ENCODE peak calls at places on chromosomes 1 and 21, in ten cellular contexts. I, B, V, S, T, P, Y, K, W and E are unnamed samples.

GRCh38 chr1:200153277-200154055 is 126.0 kb downstream of the NR5A2 start:
- DNase-seq in K (no peak), I (no peak), Y (no peak), B (no peak), S (no peak), P (no peak), W (no peak), V (no peak), T (no peak), E (no peak)

GRCh38 chr21:41426656-41427311 is 745 bp downstream of the MX1 start:
- DNase-seq in I (no peak), Y (no peak), B (no peak), K (no peak), T (no peak), S (no peak), W (no peak), V (no peak), P (peak), E (no peak)

GRCh38 chr1:76231320-76231719 is 156.8 kb downstream of the ST6GALNAC3 start:
- DNase-seq in V (no peak), W (no peak), K (no peak), I (no peak), P (no peak), Y (no peak), S (no peak), T (no peak), B (no peak), E (no peak)

GRCh38 chr1:97919568-97920261 is 1.1 kb downstream of the DPYD start:
- DNase-seq in I (no peak), B (peak), V (no peak), T (no peak), W (no peak), Y (no peak), S (no peak), P (no peak), K (no peak), E (no peak)

GRCh38 chr1:177209357-177209756 is 38.6 kb downstream of the BRINP2 start:
- DNase-seq in V (peak), I (peak), W (peak), T (peak), K (peak), S (no peak), B (no peak), P (no peak), Y (no peak), E (no peak)

GRCh38 chr21:38619865-38620513 is 121.7 kb upstream of the ERG start:
- DNase-seq in Y (no peak), I (no peak), T (no peak), K (no peak), W (no peak), B (no peak), V (no peak), P (no peak), S (no peak), E (no peak)

GRCh38 chr1:183023146-183023600 is at the start of gene LAMC1:
- DNase-seq in T (peak), W (peak), S (peak), I (peak), V (peak), K (no peak), P (peak), Y (peak), B (peak), E (peak)

GRCh38 chr1:9231648-9232332 is 2.8 kb upstream of the H6PD start:
- DNase-seq in K (no peak), P (no peak), I (no peak), W (no peak), T (no peak), Y (no peak), V (no peak), S (no peak), B (no peak), E (no peak)

GRCh38 chr1:24864409-24864808 is 65.7 kb downstream of the RUNX3 start:
- DNase-seq in W (no peak), V (no peak), I (no peak), S (no peak), T (no peak), Y (no peak), B (peak), K (no peak), P (no peak), E (no peak)

GRCh38 chr1:44354268-44354839 is 703 bp downstream of the ERI3 start:
- DNase-seq in B (no peak), S (no peak), V (no peak), I (no peak), K (no peak), Y (no peak), W (no peak), T (no peak), P (no peak), E (no peak)

GRCh38 chr21:34986561-34987533 is 62.3 kb downstream of the RUNX1 start:
- DNase-seq in P (no peak), I (no peak), Y (peak), T (no peak), B (no peak), V (no peak), W (no peak), S (no peak), K (no peak), E (no peak)

GRCh38 chr21:45464309-45464708 is 59.3 kb downstream of the COL18A1 start:
- DNase-seq in V (no peak), K (no peak), P (no peak), B (no peak), S (no peak), W (no peak), Y (no peak), I (no peak), T (no peak), E (no peak)

GRCh38 chr1:91166106-91166712 is 144.4 kb upstream of the ZNF644 start:
- DNase-seq in V (peak), S (peak), Y (peak), T (peak), K (no peak), I (peak), B (peak), P (no peak), W (peak), E (peak)

GRCh38 chr1:83060216-83060615 is 938.7 kb downstream of the TTLL7 start:
- DNase-seq in P (no peak), K (no peak), W (no peak), B (no peak), V (no peak), T (no peak), S (no peak), I (no peak), Y (no peak), E (no peak)

GRCh38 chr1:201358596-201358995 is 18.9 kb downstream of the TNNT2 start:
- DNase-seq in I (no peak), W (no peak), B (no peak), S (no peak), Y (peak), T (no peak), K (no peak), P (no peak), V (peak), E (no peak)